ENCODE peak calls at places on chromosome X, in six cellular contexts. G, J, R, W, C and Z are unnamed samples.

GRCh38 chrX:132532097-132532496 is 43.3 kb upstream of the MBNL3 start:
- DNase-seq in C (no peak), G (no peak), W (no peak), J (no peak), R (no peak), Z (no peak)

GRCh38 chrX:34687095-34687494 is 30.0 kb upstream of the TMEM47 start:
- DNase-seq in J (no peak), C (no peak), W (no peak), R (no peak), G (no peak), Z (no peak)

GRCh38 chrX:22039541-22039940 is 7.4 kb downstream of the PHEX start:
- DNase-seq in R (no peak), C (no peak), G (no peak), J (no peak), W (no peak), Z (no peak)

GRCh38 chrX:40008841-40009461 is 88.8 kb downstream of the BCOR start:
- DNase-seq in C (no peak), W (no peak), G (no peak), J (peak), R (no peak), Z (no peak)

GRCh38 chrX:72676465-72676864 is 37.6 kb downstream of the PHKA1 start:
- DNase-seq in J (no peak), R (no peak), C (no peak), W (peak), G (no peak), Z (no peak)

GRCh38 chrX:110159865-110160264 is 157.0 kb downstream of the TMEM164 start:
- DNase-seq in C (no peak), W (no peak), R (peak), J (no peak), G (no peak), Z (peak)

GRCh38 chrX:53065066-53065465 is 16.5 kb downstream of the GPR173 start:
- DNase-seq in C (no peak), R (peak), G (no peak), W (no peak), J (no peak), Z (peak)

GRCh38 chrX:83916525-83916924 is 55.6 kb downstream of the CYLC1 start:
- DNase-seq in C (no peak), G (no peak), W (no peak), J (no peak), R (peak), Z (peak)

GRCh38 chrX:45767021-45767491 is 566.4 kb upstream of the DIPK2B start:
- DNase-seq in R (peak), G (no peak), W (no peak), J (no peak), C (no peak), Z (peak)

GRCh38 chrX:41824551-41824950 is 98.8 kb downstream of the CASK start:
- DNase-seq in G (no peak), C (no peak), R (peak), J (no peak), W (no peak), Z (peak)

GRCh38 chrX:130728208-130728607 is 174.8 kb downstream of the ENOX2 start:
- DNase-seq in R (peak), W (no peak), J (no peak), G (no peak), C (no peak), Z (peak)

GRCh38 chrX:68669872-68670271 is 22.4 kb downstream of the STARD8 start:
- DNase-seq in J (no peak), G (no peak), R (no peak), C (no peak), W (no peak), Z (no peak)

GRCh38 chrX:119880552-119881437 is 9.2 kb downstream of the NDUFA1 start:
- DNase-seq in C (no peak), W (peak), R (peak), J (no peak), G (peak), Z (peak)

GRCh38 chrX:150934453-150934852 is 36.0 kb upstream of the CD99L2 start:
- DNase-seq in C (no peak), W (peak), G (no peak), J (no peak), R (peak), Z (peak)

GRCh38 chrX:19028560-19028959 is 44.6 kb upstream of the PHKA2 start:
- DNase-seq in G (no peak), J (no peak), W (no peak), C (no peak), R (no peak), Z (no peak)

GRCh38 chrX:134821370-134821769 is 163.1 kb upstream of the PLAC1 start:
- DNase-seq in W (no peak), G (no peak), R (peak), C (no peak), J (no peak), Z (peak)

GRCh38 chrX:104324461-104324860 is 69.7 kb upstream of the ESX1 start:
- DNase-seq in J (no peak), W (no peak), R (no peak), G (no peak), C (no peak), Z (no peak)

GRCh38 chrX:15310117-15310516 is 5.3 kb downstream of the ASB11 start:
- DNase-seq in W (no peak), C (no peak), R (no peak), J (no peak), G (peak), Z (peak)

GRCh38 chrX:134642394-134642793 is 15.9 kb downstream of the PLAC1 start:
- DNase-seq in G (no peak), R (no peak), W (no peak), J (no peak), C (no peak), Z (no peak)

GRCh38 chrX:64570204-64570603 is 175.0 kb upstream of the MTMR8 start:
- DNase-seq in W (no peak), J (no peak), C (no peak), G (no peak), R (no peak), Z (peak)

GRCh38 chrX:72041901-72042859 is 89.5 kb downstream of the RTL5 start:
- DNase-seq in R (no peak), W (no peak), J (no peak), C (no peak), G (no peak), Z (no peak)

GRCh38 chrX:7789200-7789599 is 53.8 kb upstream of the VCX start:
- DNase-seq in C (no peak), J (no peak), G (no peak), W (no peak), R (no peak), Z (no peak)

GRCh38 chrX:55342533-55343501 is 78.1 kb upstream of the PAGE3 start:
- DNase-seq in W (peak), R (peak), C (no peak), G (peak), J (no peak), Z (peak)

GRCh38 chrX:38220024-38220935 is at the start of gene SRPX:
- DNase-seq in C (no peak), J (peak), W (peak), G (peak), R (peak), Z (peak)

GRCh38 chrX:52576946-52577345 is 60.1 kb upstream of the XAGE1B start:
- DNase-seq in R (peak), W (no peak), C (no peak), G (no peak), J (no peak), Z (peak)

GRCh38 chrX:44440006-44440405 is 96.5 kb upstream of the EFHC2 start:
- DNase-seq in G (no peak), W (no peak), R (no peak), C (no peak), J (no peak), Z (no peak)

GRCh38 chrX:105882581-105883275 is 60.4 kb downstream of the NRK start:
- DNase-seq in J (no peak), R (peak), G (no peak), W (no peak), C (no peak), Z (no peak)

GRCh38 chrX:153669174-153669890 is 4.3 kb downstream of the PNCK start:
- DNase-seq in J (no peak), G (no peak), C (no peak), W (peak), R (no peak), Z (no peak)

GRCh38 chrX:40406330-40406859 is 174.4 kb upstream of the ATP6AP2 start:
- DNase-seq in R (no peak), C (no peak), J (no peak), G (no peak), W (no peak), Z (no peak)

GRCh38 chrX:42804524-42804923 is 26.6 kb upstream of the PPP1R2C start:
- DNase-seq in G (no peak), C (no peak), R (no peak), J (no peak), W (no peak), Z (no peak)

GRCh38 chrX:25976683-25977310 is 161.3 kb upstream of the MAGEB18 start:
- DNase-seq in J (no peak), C (no peak), W (no peak), G (no peak), R (no peak), Z (no peak)

GRCh38 chrX:140177821-140178220 is 212.5 kb upstream of the CXorf66 start:
- DNase-seq in W (no peak), R (no peak), J (no peak), G (no peak), C (no peak), Z (no peak)

GRCh38 chrX:67544871-67545771 is 1.3 kb downstream of the AR start:
- DNase-seq in G (no peak), W (no peak), J (peak), C (no peak), R (no peak), Z (no peak)

GRCh38 chrX:118345045-118345400 is 883 bp upstream of the WDR44 start:
- DNase-seq in C (no peak), J (no peak), R (no peak), G (no peak), W (no peak), Z (no peak)

GRCh38 chrX:16807548-16807947 is 21.3 kb downstream of the TXLNG start:
- DNase-seq in J (no peak), C (no peak), G (no peak), W (no peak), R (no peak), Z (no peak)
- TF ChIP-seq CTCF in J (peak), C (no peak), G (no peak), W (no peak), R (no peak), Z (no peak)

GRCh38 chrX:113260474-113260873 is 419.8 kb upstream of the AMOT start:
- DNase-seq in C (no peak), W (no peak), R (no peak), J (no peak), G (no peak), Z (peak)
- TF ChIP-seq CTCF in C (no peak), W (no peak), R (no peak), J (no peak), G (no peak), Z (no peak)

GRCh38 chrX:107978707-107979307 is 3.4 kb downstream of the TEX13B start:
- DNase-seq in W (peak), C (no peak), G (no peak), J (no peak), R (peak), Z (peak)
- TF ChIP-seq CTCF in W (peak), C (no peak), G (peak), J (peak), R (peak), Z (peak)

DNA sequence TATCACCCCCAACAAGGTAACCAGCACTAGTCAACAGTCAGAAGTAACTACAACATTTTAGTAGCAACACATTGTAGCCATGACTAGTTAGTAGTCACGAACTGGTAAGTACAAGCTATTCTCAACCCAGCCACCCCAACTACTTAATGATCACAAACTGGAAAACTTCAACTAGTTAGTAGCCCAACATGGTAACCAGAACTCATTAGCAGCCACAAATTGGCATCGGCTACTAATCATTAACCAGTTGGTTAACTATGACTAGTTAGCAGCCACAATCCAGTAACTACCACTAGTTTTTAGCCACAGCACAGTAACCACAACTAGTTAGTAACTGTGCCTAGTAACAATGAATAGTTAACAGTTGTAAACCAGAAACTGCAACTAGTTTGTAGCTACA is 385.1 kb upstream of the CXorf51B start:
- DNase-seq in G (no peak), J (no peak), R (no peak), C (no peak), W (no peak), Z (no peak)
- TF ChIP-seq CTCF in G (no peak), J (no peak), R (no peak), C (no peak), W (no peak), Z (no peak)

GRCh38 chrX:136477026-136477425 is 10.7 kb upstream of the BRS3 start:
- DNase-seq in J (no peak), R (no peak), G (no peak), C (no peak), W (peak), Z (peak)
- TF ChIP-seq CTCF in J (no peak), R (no peak), G (no peak), C (no peak), W (no peak), Z (peak)

DNA sequence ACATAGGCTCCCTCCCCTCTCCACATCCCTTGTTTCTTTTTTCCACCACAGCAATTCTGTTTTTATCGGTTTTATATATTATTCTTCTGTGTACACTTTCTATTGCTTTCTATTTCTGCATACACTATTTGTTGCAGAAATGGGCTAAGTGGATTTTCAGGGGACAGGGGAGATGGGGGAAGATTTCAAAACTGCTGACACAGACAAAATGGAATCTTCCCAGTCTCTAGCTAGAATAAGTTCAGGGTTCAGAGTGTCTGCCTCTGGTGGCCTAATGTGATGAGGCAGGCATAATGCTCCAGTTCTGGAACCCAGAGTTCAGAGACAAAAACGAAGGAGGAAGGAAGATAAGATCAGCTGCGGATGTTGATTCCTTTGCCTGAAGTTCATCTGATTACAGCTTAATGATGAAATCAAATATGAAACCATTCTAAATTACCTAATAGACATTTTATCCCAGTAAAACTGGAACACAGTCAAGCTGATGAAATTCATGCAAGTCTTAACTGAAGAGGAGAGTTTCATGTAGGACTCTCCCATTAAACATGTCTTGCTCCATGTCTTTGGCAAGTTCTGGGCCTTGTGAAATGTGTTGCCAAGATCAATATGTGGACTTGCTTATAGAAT is 447.1 kb downstream of the AFF2 start:
- DNase-seq in G (no peak), C (no peak), W (no peak), J (no peak), R (no peak), Z (no peak)
- TF ChIP-seq CTCF in G (no peak), C (no peak), W (no peak), J (no peak), R (no peak), Z (no peak)

GRCh38 chrX:136121788-136122187 is 25.5 kb upstream of the FHL1 start:
- DNase-seq in G (no peak), W (no peak), R (no peak), C (no peak), J (no peak), Z (no peak)

GRCh38 chrX:136112286-136112685 is 35.0 kb upstream of the FHL1 start:
- DNase-seq in G (no peak), C (no peak), J (no peak), R (no peak), W (no peak), Z (no peak)

GRCh38 chrX:136112781-136113180 is 34.6 kb upstream of the FHL1 start:
- DNase-seq in G (no peak), W (no peak), J (no peak), R (no peak), C (no peak), Z (no peak)

GRCh38 chrX:136115124-136115908 is 32.0 kb upstream of the FHL1 start:
- DNase-seq in G (no peak), C (no peak), J (no peak), R (peak), W (no peak), Z (no peak)

DNA sequence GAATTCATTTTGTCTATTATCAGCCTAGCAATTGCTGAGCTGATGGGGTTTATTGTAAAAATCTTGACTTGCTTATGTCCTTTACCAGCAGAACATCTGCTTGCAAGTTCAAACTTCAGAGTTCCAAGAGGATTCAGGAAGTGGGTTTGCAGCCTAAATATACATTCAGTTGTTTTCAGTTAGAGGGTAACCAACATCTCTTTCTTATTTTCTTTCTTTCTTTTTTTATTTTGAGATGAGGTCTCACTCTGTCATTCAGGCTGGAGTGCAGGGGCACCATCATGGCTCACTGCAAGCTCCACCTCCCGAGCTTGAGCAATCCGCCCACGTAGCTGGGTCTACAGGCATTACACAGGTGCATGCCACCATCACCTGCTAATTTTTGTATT is 31.4 kb upstream of the FHL1 start:
- DNase-seq in J (no peak), C (no peak), W (no peak), R (peak), G (no peak), Z (no peak)
- TF ChIP-seq CTCF in J (no peak), C (no peak), W (no peak), R (no peak), G (no peak), Z (no peak)